ENCODE peak calls at places on chromosomes 5 and 9, in eight cellular contexts. W is body of pancreas; Q is uterus; C is lower leg skin; Y is thoracic aorta; P is kidney; B is WERI-Rb-1; F is activated CD8-positive, alpha-beta T cell treated with anti-CD3 and anti-CD28 coated beads for 36 hours. Z is an unnamed sample.

GRCh38 chr5:52808316-52808901 is 20.7 kb downstream of the ITGA1 start:
- DNase-seq in W (no peak), Q (no peak), C (no peak), Y (no peak), P (no peak), B (no peak), F (no peak), Z (no peak)

GRCh38 chr9:93136011-93136440 is 2.0 kb upstream of the NINJ1 start:
- DNase-seq in W (peak), Q (no peak), C (no peak), Y (no peak), P (no peak), B (no peak), F (no peak), Z (no peak)

GRCh38 chr5:123810253-123810652 is 298.3 kb downstream of the CSNK1G3 start:
- DNase-seq in W (no peak), Q (no peak), C (no peak), Y (no peak), P (no peak), B (no peak), F (no peak), Z (no peak)

GRCh38 chr9:99561435-99562262 is 260.0 kb upstream of the NR4A3 start:
- DNase-seq in W (no peak), Q (no peak), C (no peak), Y (no peak), P (no peak), B (no peak), F (no peak), Z (peak)

GRCh38 chr9:92405770-92406169 is 1.4 kb upstream of the OGN start:
- DNase-seq in W (no peak), Q (no peak), C (no peak), Y (no peak), P (no peak), B (no peak), F (no peak), Z (no peak)

GRCh38 chr5:35924122-35924949 is 14.1 kb downstream of the CAPSL start:
- DNase-seq in W (no peak), Q (no peak), C (no peak), Y (no peak), P (no peak), B (no peak), F (peak), Z (no peak)

GRCh38 chr9:129572052-129572425 is 48.9 kb downstream of the C9orf50 start:
- DNase-seq in W (no peak), Q (no peak), C (no peak), Y (no peak), P (no peak), B (no peak), F (no peak), Z (no peak)

GRCh38 chr9:105510024-105510423 is 47.9 kb upstream of the FKTN start:
- DNase-seq in W (no peak), Q (no peak), C (no peak), Y (no peak), P (no peak), B (no peak), F (peak), Z (no peak)

GRCh38 chr5:149175346-149176113 is 34.2 kb downstream of the ABLIM3 start:
- DNase-seq in W (no peak), Q (peak), C (peak), Y (no peak), P (no peak), B (no peak), F (no peak), Z (peak)

GRCh38 chr9:79623799-79624721 is 52.3 kb downstream of the TLE4 start:
- DNase-seq in W (no peak), Q (no peak), C (peak), Y (no peak), P (no peak), B (no peak), F (peak), Z (peak)

GRCh38 chr9:129316281-129317030 is 138.4 kb upstream of the IER5L start:
- DNase-seq in W (no peak), Q (no peak), C (no peak), Y (no peak), P (peak), B (no peak), F (no peak), Z (no peak)

GRCh38 chr5:124655943-124656459 is 90.4 kb downstream of the ZNF608 start:
- DNase-seq in W (peak), Q (no peak), C (peak), Y (no peak), P (no peak), B (no peak), F (no peak), Z (no peak)

GRCh38 chr9:77927265-77927664 is 104.3 kb downstream of the GNAQ start:
- DNase-seq in W (no peak), Q (no peak), C (no peak), Y (no peak), P (no peak), B (no peak), F (no peak), Z (no peak)

GRCh38 chr5:1315709-1316587 is 21.1 kb upstream of the TERT start:
- DNase-seq in W (peak), Q (peak), C (no peak), Y (no peak), P (peak), B (peak), F (peak), Z (no peak)

DNA sequence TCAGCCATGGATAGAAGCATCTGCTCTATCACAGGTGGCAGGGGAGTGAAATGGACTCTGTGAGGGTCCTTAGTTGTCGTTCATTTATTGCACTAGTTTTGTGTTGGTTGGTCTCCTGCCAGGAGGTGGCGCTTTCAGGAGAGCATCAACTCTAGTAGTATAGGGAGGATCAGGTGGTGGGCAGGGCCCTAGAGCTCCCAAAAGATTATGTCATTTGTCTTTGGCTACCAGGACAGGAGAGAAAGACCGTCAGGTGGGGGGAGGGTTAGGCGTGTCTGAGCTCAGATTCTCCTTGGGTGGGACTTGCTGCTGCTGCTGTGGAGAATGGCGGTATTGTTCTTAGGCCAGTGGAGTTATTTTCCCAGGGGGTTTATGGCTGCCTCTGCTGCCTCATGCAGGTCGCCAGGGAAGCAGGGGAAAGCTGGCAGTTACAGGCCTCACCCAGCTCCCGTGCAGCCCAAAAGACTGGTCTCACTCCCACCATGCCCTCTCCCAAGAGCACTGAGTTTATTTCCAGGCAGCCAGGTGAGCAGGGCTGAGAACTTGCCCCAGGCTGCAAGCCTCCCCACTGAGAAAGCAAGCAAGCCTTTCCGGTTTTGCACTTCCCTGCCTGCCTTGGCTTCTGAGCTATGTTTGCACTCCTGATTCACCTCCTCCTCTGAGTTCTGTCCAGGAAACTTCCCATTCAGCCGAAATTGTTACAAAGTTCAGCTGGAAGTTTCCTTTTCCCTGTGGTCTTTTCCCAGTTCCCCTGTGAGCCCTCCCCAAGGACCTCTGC is 317.3 kb downstream of the TAF11L14 start:
- DNase-seq in W (no peak), Q (no peak), C (no peak), Y (no peak), P (no peak), B (peak), F (no peak), Z (no peak)
- TF ChIP-seq CTCF in W (no peak), Q (no peak), C (no peak), Y (no peak), P (no peak), B (peak), F (no peak), Z (no peak)

GRCh38 chr5:53826503-53826902 is 266.1 kb downstream of the NDUFS4 start:
- DNase-seq in W (no peak), Q (peak), C (no peak), Y (no peak), P (no peak), B (no peak), F (no peak), Z (no peak)

GRCh38 chr5:53825016-53825415 is 264.6 kb downstream of the NDUFS4 start:
- DNase-seq in W (no peak), Q (no peak), C (no peak), Y (no peak), P (no peak), B (no peak), F (no peak), Z (no peak)

GRCh38 chr5:53831496-53831895 is 271.1 kb downstream of the NDUFS4 start:
- DNase-seq in W (no peak), Q (no peak), C (no peak), Y (no peak), P (no peak), B (no peak), F (no peak), Z (no peak)

GRCh38 chr5:53825926-53826325 is 265.5 kb downstream of the NDUFS4 start:
- DNase-seq in W (no peak), Q (no peak), C (no peak), Y (no peak), P (no peak), B (no peak), F (no peak), Z (no peak)

GRCh38 chr5:53827072-53827471 is 266.6 kb downstream of the NDUFS4 start:
- DNase-seq in W (no peak), Q (no peak), C (no peak), Y (no peak), P (no peak), B (no peak), F (no peak), Z (no peak)
- TF ChIP-seq CTCF in W (no peak), Q (no peak), C (no peak), Y (no peak), P (no peak), B (no peak), F (no peak), Z (no peak)

DNA sequence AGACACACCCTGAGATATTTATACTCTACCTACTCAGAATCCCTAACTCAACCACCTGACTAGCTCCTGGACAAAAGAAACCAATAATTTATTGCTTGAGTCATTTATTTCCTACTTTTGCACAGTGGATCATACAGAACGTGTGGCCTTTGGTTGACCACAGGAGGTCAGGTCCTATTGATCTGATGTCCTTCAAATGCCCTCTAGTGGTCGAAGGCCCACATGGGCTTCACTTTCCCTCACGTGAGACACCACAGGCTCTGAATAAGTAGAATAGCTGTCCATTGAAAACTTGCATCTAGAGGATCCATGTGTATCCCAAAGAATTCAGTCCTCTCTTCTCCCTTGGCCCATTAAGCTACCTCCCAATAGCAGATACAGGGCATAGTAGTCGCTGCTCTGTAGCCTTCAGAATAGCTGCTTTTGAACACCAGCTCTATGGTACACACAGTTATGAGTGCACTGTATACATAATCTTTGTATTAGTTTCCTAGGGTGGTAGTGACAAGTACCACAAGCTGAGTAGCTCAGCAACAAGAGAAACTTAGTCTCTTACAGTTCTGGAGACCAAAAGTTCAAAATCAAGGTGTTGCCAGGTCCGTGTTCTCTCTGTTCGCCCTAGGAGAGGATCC is 177.6 kb upstream of the SMARCA2 start:
- DNase-seq in W (peak), Q (no peak), C (no peak), Y (no peak), P (no peak), B (peak), F (peak), Z (no peak)
- TF ChIP-seq CTCF in W (no peak), Q (peak), C (no peak), Y (no peak), P (no peak), B (peak), F (peak), Z (peak)

DNA sequence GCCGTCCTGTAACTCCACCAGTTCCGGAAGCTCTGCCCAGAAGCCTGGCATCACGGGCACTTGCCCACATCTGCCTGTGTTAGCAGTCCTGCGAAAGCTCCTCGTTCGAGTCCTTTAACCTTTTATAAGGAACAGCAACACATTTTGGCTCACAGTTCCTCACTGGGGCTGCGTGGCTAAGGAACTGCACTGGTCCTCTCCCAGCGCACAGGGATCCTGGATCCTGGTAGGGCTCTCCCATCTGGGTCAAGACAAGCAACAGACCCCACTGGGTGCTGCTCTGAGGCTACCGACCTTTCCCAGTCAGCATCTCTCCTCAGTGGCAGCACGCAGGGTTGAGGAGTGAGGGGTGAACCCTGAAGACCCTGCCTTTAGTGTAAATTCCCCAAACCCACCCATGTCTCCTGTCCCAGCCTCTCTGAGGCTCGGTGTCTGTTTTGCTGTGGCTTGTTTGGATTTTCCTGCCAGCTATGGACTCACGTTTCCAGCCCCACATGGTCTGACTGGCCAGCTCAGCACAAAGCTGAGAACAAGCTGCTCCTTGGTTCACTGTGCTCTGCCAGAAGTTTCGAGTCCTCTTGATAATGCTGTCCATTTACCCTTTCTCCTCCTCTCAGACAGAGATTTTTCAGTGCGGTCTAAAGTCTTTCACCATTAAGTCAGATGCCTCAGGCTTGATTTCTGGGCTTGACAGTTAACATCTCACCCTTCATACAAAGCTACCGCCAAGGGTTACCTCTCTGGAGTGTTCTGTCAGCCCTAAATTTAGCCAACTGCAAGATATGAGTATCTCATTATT is 80.0 kb downstream of the AK8 start:
- DNase-seq in W (no peak), Q (no peak), C (no peak), Y (no peak), P (peak), B (no peak), F (no peak), Z (no peak)
- TF ChIP-seq CTCF in W (no peak), Q (no peak), C (no peak), Y (no peak), P (no peak), B (no peak), F (no peak), Z (no peak)

DNA sequence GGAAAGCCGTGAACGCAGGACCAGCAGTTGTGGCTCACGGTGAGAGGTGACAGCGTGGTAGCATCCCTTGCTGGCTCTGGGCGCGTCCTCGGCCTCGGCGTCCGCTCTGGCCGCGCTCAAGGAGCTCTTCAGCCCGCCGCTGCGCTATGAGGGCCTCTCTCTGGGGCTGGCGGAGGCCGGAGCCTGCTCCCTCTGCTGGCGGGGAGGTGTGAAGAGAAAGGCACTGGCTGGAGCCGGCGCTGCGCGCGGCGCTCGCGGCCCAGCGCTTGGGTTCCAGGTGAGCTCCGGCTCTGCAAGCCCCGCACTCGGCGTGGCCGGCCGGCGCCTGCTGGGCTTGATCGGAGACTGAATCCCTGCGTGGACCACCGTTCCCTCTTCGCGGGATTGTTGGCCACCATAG is 705.6 kb downstream of the SEMA5A start:
- DNase-seq in W (no peak), Q (no peak), C (no peak), Y (no peak), P (no peak), B (no peak), F (no peak), Z (no peak)
- TF ChIP-seq CTCF in W (no peak), Q (no peak), C (no peak), Y (no peak), P (no peak), B (no peak), F (no peak), Z (no peak)

DNA sequence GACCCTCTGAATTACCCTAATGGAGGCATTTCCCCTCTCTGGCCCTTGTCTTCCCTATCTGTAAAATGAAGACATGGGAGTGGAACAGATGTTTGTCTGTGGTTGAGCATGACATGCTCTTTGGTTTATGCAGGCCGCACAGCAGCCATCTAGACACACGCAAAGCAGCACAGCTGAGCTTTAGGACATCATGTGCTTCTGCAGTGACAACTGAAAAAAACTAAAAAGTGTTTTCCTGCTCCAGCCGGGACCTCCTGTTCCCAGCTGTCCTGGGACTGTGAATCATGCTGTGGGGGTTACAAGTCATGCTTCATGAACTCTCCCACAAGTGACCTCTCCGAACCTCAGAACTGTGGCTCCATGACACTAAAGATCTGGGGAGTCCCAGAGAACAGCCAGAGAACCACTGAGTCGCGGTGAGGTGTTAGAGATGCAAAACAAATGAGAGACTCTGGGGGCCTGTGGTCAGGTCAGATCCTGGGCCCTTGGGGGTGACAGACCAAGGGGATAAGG is 1.7 kb downstream of the SMIM3 start:
- DNase-seq in W (peak), Q (peak), C (no peak), Y (peak), P (peak), B (no peak), F (peak), Z (peak)
- TF ChIP-seq CTCF in W (no peak), Q (no peak), C (no peak), Y (no peak), P (no peak), B (no peak), F (no peak), Z (no peak)